ENCODE peak calls at places on chromosome 18, in ten cellular contexts. J, B, U, Y, W, K, N, L, T and V are unnamed samples.

GRCh38 chr18:21167641-21168372 is 56.2 kb upstream of the ROCK1 start:
- DNase-seq in W (no peak), N (no peak), K (no peak), B (no peak), U (peak), T (no peak), L (no peak), J (no peak), Y (no peak), V (no peak)

GRCh38 chr18:63320041-63320689 is 596 bp upstream of the BCL2 start:
- DNase-seq in K (peak), U (peak), Y (peak), J (peak), W (peak), B (peak), T (peak), N (peak), L (peak), V (peak)

GRCh38 chr18:11163668-11164067 is 14.3 kb upstream of the PIEZO2 start:
- DNase-seq in W (no peak), U (peak), K (peak), Y (no peak), T (no peak), N (no peak), B (no peak), J (no peak), L (no peak), V (no peak)

GRCh38 chr18:47791461-47791860 is 139.0 kb downstream of the SMAD2 start:
- DNase-seq in B (no peak), J (no peak), L (no peak), N (no peak), W (no peak), Y (no peak), K (no peak), T (no peak), U (peak), V (no peak)

GRCh38 chr18:79517322-79517721 is 121.6 kb downstream of the NFATC1 start:
- DNase-seq in T (peak), L (no peak), B (no peak), J (no peak), K (peak), Y (no peak), U (no peak), N (peak), W (peak), V (peak)

GRCh38 chr18:64330161-64330560 is 181.3 kb upstream of the LINC00305 start:
- DNase-seq in J (no peak), K (peak), U (peak), T (no peak), L (no peak), N (no peak), W (no peak), Y (no peak), B (no peak), V (no peak)

GRCh38 chr18:69267895-69268294 is 132.8 kb upstream of the DOK6 start:
- DNase-seq in K (no peak), L (no peak), T (no peak), N (no peak), U (peak), Y (no peak), B (no peak), W (no peak), J (no peak), V (no peak)

GRCh38 chr18:11976882-11977281 is 4.4 kb upstream of the IMPA2 start:
- DNase-seq in T (no peak), N (no peak), U (no peak), B (peak), L (peak), W (no peak), Y (no peak), J (no peak), K (no peak), V (peak)

GRCh38 chr18:49863769-49864615 is 50.7 kb upstream of the ACAA2 start:
- DNase-seq in K (no peak), Y (no peak), L (no peak), W (no peak), T (no peak), U (no peak), N (no peak), B (no peak), J (no peak), V (peak)

GRCh38 chr18:10057401-10057800 is 143.6 kb downstream of the VAPA start:
- DNase-seq in W (no peak), B (no peak), Y (no peak), J (no peak), K (no peak), N (no peak), U (no peak), T (no peak), L (no peak), V (no peak)

GRCh38 chr18:9779630-9780029 is 71.5 kb downstream of the RAB31 start:
- DNase-seq in Y (no peak), L (no peak), B (peak), J (no peak), U (no peak), N (no peak), K (peak), T (no peak), W (no peak), V (no peak)

GRCh38 chr18:57586243-57587049 is at the start of gene FECH:
- DNase-seq in K (peak), Y (peak), B (peak), L (peak), J (peak), T (peak), N (peak), W (peak), U (peak), V (peak)

GRCh38 chr18:44518666-44519065 is 162.0 kb upstream of the SETBP1 start:
- DNase-seq in T (no peak), N (no peak), L (no peak), Y (no peak), U (no peak), W (no peak), B (no peak), K (no peak), J (no peak), V (no peak)

GRCh38 chr18:30328839-30329238 is 713.7 kb downstream of the DSC3 start:
- DNase-seq in N (no peak), T (no peak), L (no peak), W (no peak), J (no peak), K (no peak), B (no peak), U (peak), Y (no peak), V (no peak)

GRCh38 chr18:42338683-42339082 is 383.6 kb downstream of the PIK3C3 start:
- DNase-seq in J (no peak), W (no peak), N (no peak), B (no peak), L (peak), Y (no peak), K (no peak), U (no peak), T (no peak), V (no peak)

GRCh38 chr18:79556829-79557585 is 122.6 kb upstream of the CTDP1 start:
- DNase-seq in T (no peak), K (peak), W (no peak), U (peak), Y (no peak), J (no peak), N (no peak), L (no peak), B (no peak), V (no peak)

GRCh38 chr18:60549338-60549960 is 176.9 kb upstream of the MC4R start:
- DNase-seq in T (no peak), B (peak), J (no peak), L (peak), K (no peak), N (no peak), Y (no peak), W (no peak), U (peak), V (no peak)

GRCh38 chr18:58241877-58242276 is 197.9 kb downstream of the NEDD4L start:
- DNase-seq in Y (no peak), W (no peak), K (no peak), T (no peak), B (peak), N (no peak), U (no peak), J (no peak), L (peak), V (peak)

GRCh38 chr18:12408247-12408869 is 629 bp downstream of the PRELID3A start:
- DNase-seq in W (no peak), K (no peak), Y (no peak), L (peak), B (peak), T (no peak), U (peak), N (no peak), J (no peak), V (peak)

GRCh38 chr18:3584266-3584665 is 134.3 kb downstream of the TGIF1 start:
- DNase-seq in Y (no peak), J (no peak), L (no peak), B (no peak), N (no peak), W (no peak), K (no peak), U (no peak), T (no peak), V (no peak)

GRCh38 chr18:55510809-55511208 is 77.2 kb downstream of the TCF4 start:
- DNase-seq in K (no peak), B (peak), U (no peak), J (no peak), L (no peak), N (no peak), W (no peak), Y (no peak), T (no peak), V (peak)

GRCh38 chr18:23859466-23860352 is 154.8 kb upstream of the TTC39C start:
- DNase-seq in T (no peak), W (no peak), U (peak), B (no peak), N (no peak), L (no peak), K (peak), Y (no peak), J (no peak), V (no peak)

GRCh38 chr18:34128436-34128835 is 96.3 kb downstream of the NOL4 start:
- DNase-seq in K (no peak), L (no peak), W (no peak), T (no peak), J (no peak), N (no peak), Y (no peak), U (no peak), B (peak), V (no peak)

GRCh38 chr18:21831413-21831831 is 90.8 kb downstream of the MIB1 start:
- DNase-seq in U (peak), K (no peak), W (no peak), B (peak), N (no peak), J (no peak), L (no peak), T (no peak), Y (no peak), V (no peak)

GRCh38 chr18:13165636-13166423 is 52.7 kb upstream of the LDLRAD4 start:
- DNase-seq in Y (no peak), W (no peak), T (no peak), U (peak), J (no peak), N (no peak), L (peak), K (no peak), B (no peak), V (no peak)

GRCh38 chr18:8844721-8845148 is 139.4 kb downstream of the MTCL1 start:
- DNase-seq in T (no peak), L (peak), J (no peak), N (no peak), Y (no peak), U (no peak), B (no peak), K (no peak), W (no peak), V (no peak)

GRCh38 chr18:12621737-12622306 is 36.1 kb downstream of the SPIRE1 start:
- DNase-seq in T (no peak), B (peak), U (no peak), L (no peak), K (no peak), W (no peak), Y (no peak), N (no peak), J (no peak), V (peak)

GRCh38 chr18:79509536-79509930 is 113.8 kb downstream of the NFATC1 start:
- DNase-seq in W (peak), J (no peak), K (no peak), L (no peak), Y (no peak), U (no peak), N (no peak), B (no peak), T (no peak), V (peak)

GRCh38 chr18:13364721-13365205 is 146.2 kb downstream of the LDLRAD4 start:
- DNase-seq in T (no peak), J (no peak), N (no peak), Y (no peak), W (no peak), K (peak), U (no peak), L (peak), B (no peak), V (no peak)